ENCODE peak calls at places on chromosomes 3 and 15, in nine cellular contexts. H, X, Y, O, M, F, L, G and N are unnamed samples. For H3K4me1, the result is how much of the 10 kb centered on the place peaks cover.

GRCh38 chr3:170689218-170689874 is 103.5 kb upstream of the SLC7A14 start:
- DNase-seq in H (peak), M (peak), Y (peak), L (peak), G (no peak), O (no peak), X (peak), F (no peak), N (no peak)

GRCh38 chr3:48614044-48614443 is 4.6 kb upstream of the UQCRC1 start:
- DNase-seq in H (no peak), L (peak), Y (no peak), M (no peak), G (no peak), F (no peak), X (peak), O (no peak), N (no peak)

GRCh38 chr3:120908030-120908802 is at the start of gene STXBP5L:
- DNase-seq in L (peak), G (peak), F (peak), M (peak), O (peak), Y (peak), X (peak), H (peak), N (peak)

GRCh38 chr3:180590396-180590795 is 11.6 kb upstream of the TTC14 start:
- DNase-seq in O (no peak), L (no peak), M (no peak), Y (peak), X (no peak), G (no peak), H (no peak), F (no peak), N (no peak)

GRCh38 chr3:123419156-123419849 is 29.6 kb downstream of the ADCY5 start:
- DNase-seq in O (no peak), Y (no peak), G (no peak), H (no peak), X (no peak), M (no peak), F (peak), L (no peak), N (no peak)

GRCh38 chr3:64141476-64141875 is 83.8 kb downstream of the PRICKLE2 start:
- DNase-seq in L (no peak), F (no peak), X (peak), Y (no peak), G (no peak), M (no peak), H (no peak), O (no peak), N (no peak)

GRCh38 chr15:36325206-36325605 is 254.2 kb upstream of the CDIN1 start:
- DNase-seq in G (no peak), M (no peak), X (no peak), L (no peak), Y (no peak), O (no peak), H (no peak), F (no peak), N (no peak)

GRCh38 chr15:81091889-81092558 is 42.0 kb upstream of the CFAP161 start:
- DNase-seq in X (peak), H (peak), O (no peak), M (no peak), F (no peak), G (no peak), Y (no peak), L (peak), N (no peak)

GRCh38 chr3:4633078-4634004 is 140.2 kb downstream of the ITPR1 start:
- DNase-seq in Y (no peak), H (peak), L (peak), X (peak), G (no peak), O (no peak), F (no peak), M (no peak), N (no peak)

GRCh38 chr3:62586356-62586755 is 213.0 kb upstream of the FEZF2 start:
- DNase-seq in G (no peak), O (no peak), Y (no peak), H (no peak), X (peak), M (no peak), L (peak), F (no peak), N (no peak)

GRCh38 chr3:143166376-143166775 is 46.8 kb downstream of the CHST2 start:
- DNase-seq in G (no peak), L (no peak), H (no peak), X (no peak), O (no peak), F (no peak), M (no peak), Y (no peak), N (no peak)

GRCh38 chr15:99931703-99932603 is 198.7 kb upstream of the LYSMD4 start:
- DNase-seq in F (no peak), O (no peak), G (no peak), X (no peak), M (peak), Y (no peak), H (no peak), L (no peak), N (no peak)

GRCh38 chr15:34109775-34110663 is 8.1 kb downstream of the PGBD4 start:
- DNase-seq in G (no peak), L (peak), O (no peak), F (no peak), X (peak), M (no peak), H (peak), Y (no peak), N (no peak)

GRCh38 chr3:170425491-170426239 is 7.0 kb downstream of the CLDN11 start:
- DNase-seq in Y (no peak), H (no peak), X (no peak), F (no peak), O (no peak), L (no peak), G (no peak), M (no peak), N (no peak)

GRCh38 chr3:61030469-61031035 is 220.7 kb downstream of the FHIT start:
- DNase-seq in M (no peak), H (no peak), O (no peak), Y (no peak), X (no peak), F (no peak), L (no peak), G (no peak), N (no peak)

GRCh38 chr15:85339976-85340665 is 40.3 kb upstream of the AKAP13 start:
- DNase-seq in G (no peak), Y (no peak), O (no peak), F (no peak), M (no peak), H (no peak), X (peak), L (no peak), N (no peak)

GRCh38 chr3:25091938-25092337 is 336.1 kb upstream of the RARB start:
- DNase-seq in M (no peak), X (no peak), F (no peak), H (no peak), L (no peak), G (no peak), Y (no peak), O (no peak), N (no peak)

GRCh38 chr3:179701176-179701827 is 48.5 kb downstream of the USP13 start:
- DNase-seq in G (no peak), F (no peak), L (no peak), Y (no peak), H (no peak), M (no peak), X (no peak), O (no peak), N (no peak)

GRCh38 chr3:125202197-125202596 is 10.4 kb downstream of the SLC12A8 start:
- DNase-seq in H (peak), M (no peak), O (no peak), Y (no peak), L (peak), X (peak), G (no peak), F (no peak), N (no peak)
- TF ChIP-seq CTCF in H (no peak), M (no peak), O (no peak), Y (peak), L (peak), X (peak), G (no peak), F (no peak), N (no peak)

GRCh38 chr3:14426305-14426620 is 23.9 kb downstream of the SLC6A6 start:
- DNase-seq in L (no peak), O (no peak), F (no peak), G (no peak), Y (no peak), X (no peak), H (no peak), M (no peak), N (no peak)

GRCh38 chr3:14423963-14424362 is 21.6 kb downstream of the SLC6A6 start:
- DNase-seq in L (no peak), F (no peak), Y (no peak), H (no peak), X (peak), M (no peak), O (no peak), G (no peak), N (no peak)

GRCh38 chr3:14425574-14426304 is 23.3 kb downstream of the SLC6A6 start:
- DNase-seq in M (no peak), F (peak), L (no peak), G (no peak), O (no peak), H (no peak), X (no peak), Y (no peak), N (no peak)

GRCh38 chr3:14423197-14423743 is 20.9 kb downstream of the SLC6A6 start:
- DNase-seq in L (no peak), G (no peak), M (peak), O (no peak), H (peak), X (no peak), F (no peak), Y (no peak), N (no peak)

GRCh38 chr3:14424711-14425573 is 22.5 kb downstream of the SLC6A6 start:
- DNase-seq in X (peak), M (peak), Y (no peak), L (no peak), H (no peak), O (no peak), F (no peak), G (no peak), N (no peak)
- H3K4me1 ChIP-seq in X (under half), M (under half), Y (under half), L (under half), H (half or more), O (under half), F (under half), G (half or more), N (under half)

DNA sequence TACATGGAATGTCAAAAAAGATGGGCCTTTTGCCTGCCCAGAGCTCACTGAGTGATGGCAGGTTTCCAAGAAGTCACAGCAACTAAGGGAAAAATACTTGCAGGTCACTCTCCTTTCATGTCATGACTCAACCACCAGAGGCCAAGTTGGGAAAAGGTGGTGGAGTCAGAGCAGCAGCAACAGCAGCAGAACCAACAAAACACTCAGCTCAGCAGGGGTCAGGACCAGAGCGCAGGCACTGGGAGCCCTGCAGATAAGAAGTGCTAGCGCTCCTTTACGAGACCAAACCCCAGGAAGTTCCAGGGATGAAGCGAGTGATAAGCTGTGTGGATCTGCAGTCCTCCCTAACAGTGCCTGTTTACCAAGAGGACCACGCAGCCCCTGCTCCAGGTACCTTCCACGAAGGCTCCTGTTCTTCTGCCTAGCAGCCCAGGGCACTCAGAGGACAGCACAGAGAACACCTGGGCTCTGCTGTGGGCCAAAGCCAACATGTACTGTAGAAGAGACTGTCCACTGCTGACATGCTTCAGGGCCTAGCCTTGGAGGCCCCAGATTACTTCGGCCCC is 26.0 kb downstream of the POC1A start:
- DNase-seq in X (peak), F (no peak), Y (peak), O (no peak), M (no peak), H (peak), G (no peak), L (peak), N (peak)
- TF ChIP-seq CTCF in X (no peak), F (no peak), Y (no peak), O (no peak), M (no peak), H (no peak), G (no peak), L (no peak), N (no peak)

GRCh38 chr3:37453393-37454391 is 279.3 kb upstream of the LRRFIP2 start:
- DNase-seq in O (peak), G (peak), H (no peak), M (peak), Y (peak), F (peak), L (peak), X (no peak), N (peak)

GRCh38 chr3:37456270-37456708 is 281.9 kb upstream of the LRRFIP2 start:
- DNase-seq in X (no peak), L (peak), H (no peak), F (peak), M (peak), O (peak), G (peak), Y (peak), N (peak)

GRCh38 chr3:37458162-37458895 is 283.9 kb upstream of the LRRFIP2 start:
- DNase-seq in Y (peak), X (no peak), F (no peak), M (no peak), G (peak), O (no peak), L (peak), H (no peak), N (no peak)

GRCh38 chr3:37457392-37458065 is 283.1 kb upstream of the LRRFIP2 start:
- DNase-seq in F (no peak), X (no peak), L (peak), G (peak), H (no peak), O (peak), Y (no peak), M (no peak), N (no peak)

GRCh38 chr3:37456791-37457190 is 282.4 kb upstream of the LRRFIP2 start:
- DNase-seq in X (no peak), M (no peak), F (no peak), Y (no peak), O (no peak), L (no peak), H (no peak), G (no peak), N (no peak)
- H3K4me1 ChIP-seq in X (under half), M (under half), F (under half), Y (under half), O (half or more), L (under half), H (under half), G (half or more), N (under half)

DNA sequence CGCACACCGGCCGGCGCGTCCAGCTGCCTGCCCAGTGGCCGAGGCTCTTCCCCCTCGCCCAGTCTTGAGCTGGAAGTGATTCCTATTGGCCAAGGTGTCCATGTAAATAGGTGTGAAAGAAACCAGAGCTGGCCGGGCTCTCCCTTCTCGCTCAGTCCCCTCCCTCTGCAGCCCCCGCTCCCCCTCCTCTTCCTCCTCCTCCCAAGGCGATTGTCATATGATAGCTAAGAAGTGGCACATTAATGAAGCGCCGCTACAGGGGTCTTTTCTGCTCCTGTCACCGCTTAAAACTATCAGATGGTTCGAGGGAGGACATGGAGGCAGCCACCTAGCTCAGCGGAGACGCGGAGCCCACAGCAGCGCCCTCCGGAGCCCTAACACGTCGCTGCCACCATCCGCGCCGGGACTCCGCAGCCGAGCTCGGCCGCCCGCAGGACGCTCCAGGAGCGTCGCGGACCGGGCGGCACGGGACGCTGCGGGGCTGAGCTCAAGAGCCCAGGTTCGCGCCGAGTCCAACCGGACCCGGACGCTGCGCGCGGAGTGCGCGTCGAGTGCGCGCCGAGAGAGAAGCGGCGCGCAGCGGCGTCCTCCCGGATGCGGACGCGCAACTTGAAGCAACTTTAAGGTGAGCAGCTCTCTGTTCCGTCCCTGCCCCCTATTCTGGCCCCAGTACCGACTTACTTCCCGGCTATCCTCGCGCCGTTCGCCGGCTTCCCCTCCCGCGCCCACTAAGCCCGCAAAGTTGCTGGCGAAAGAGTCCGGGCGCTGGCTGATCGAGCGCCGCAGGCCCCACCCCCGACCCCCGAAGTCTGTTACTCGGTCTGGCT is at the start of gene FOXB1:
- DNase-seq in M (no peak), G (no peak), H (no peak), O (no peak), Y (no peak), F (no peak), L (no peak), X (no peak), N (no peak)
- TF ChIP-seq CTCF in M (no peak), G (no peak), H (no peak), O (no peak), Y (no peak), F (no peak), L (no peak), X (no peak), N (no peak)

DNA sequence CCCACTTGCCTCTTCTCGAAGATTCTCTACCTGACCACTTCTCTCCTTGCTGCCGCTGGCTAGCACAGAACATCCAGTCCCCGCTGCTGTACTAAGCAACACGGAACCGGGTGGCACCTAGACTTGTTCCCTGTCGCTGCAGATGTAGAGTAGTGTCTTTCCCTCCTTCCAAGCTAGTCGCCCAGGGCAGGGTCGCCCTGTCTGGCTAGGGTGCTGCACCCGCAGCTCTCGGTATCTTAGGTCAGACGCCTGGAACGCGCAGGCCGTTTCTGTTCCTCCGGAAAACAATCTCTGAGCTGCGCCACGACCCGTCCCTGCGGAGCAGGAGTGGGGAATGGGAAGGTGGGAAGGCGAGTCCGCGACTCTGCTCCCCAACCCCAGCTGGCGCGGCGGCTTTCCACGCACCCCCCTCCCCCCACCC is 758 bp upstream of the SNX33 start:
- DNase-seq in F (no peak), H (no peak), L (no peak), O (no peak), M (no peak), X (no peak), G (no peak), Y (peak), N (no peak)
- H3K4me1 ChIP-seq in F (under half), H (under half), L (under half), O (under half), M (under half), X (under half), G (half or more), Y (under half), N (under half)

GRCh38 chr15:50107591-50108408 is 11.2 kb downstream of the ATP8B4 start:
- DNase-seq in H (no peak), M (no peak), L (no peak), G (no peak), F (no peak), O (no peak), X (no peak), Y (no peak), N (no peak)
- TF ChIP-seq CTCF in H (no peak), M (no peak), L (no peak), G (no peak), F (no peak), O (no peak), X (no peak), Y (no peak), N (no peak)

DNA sequence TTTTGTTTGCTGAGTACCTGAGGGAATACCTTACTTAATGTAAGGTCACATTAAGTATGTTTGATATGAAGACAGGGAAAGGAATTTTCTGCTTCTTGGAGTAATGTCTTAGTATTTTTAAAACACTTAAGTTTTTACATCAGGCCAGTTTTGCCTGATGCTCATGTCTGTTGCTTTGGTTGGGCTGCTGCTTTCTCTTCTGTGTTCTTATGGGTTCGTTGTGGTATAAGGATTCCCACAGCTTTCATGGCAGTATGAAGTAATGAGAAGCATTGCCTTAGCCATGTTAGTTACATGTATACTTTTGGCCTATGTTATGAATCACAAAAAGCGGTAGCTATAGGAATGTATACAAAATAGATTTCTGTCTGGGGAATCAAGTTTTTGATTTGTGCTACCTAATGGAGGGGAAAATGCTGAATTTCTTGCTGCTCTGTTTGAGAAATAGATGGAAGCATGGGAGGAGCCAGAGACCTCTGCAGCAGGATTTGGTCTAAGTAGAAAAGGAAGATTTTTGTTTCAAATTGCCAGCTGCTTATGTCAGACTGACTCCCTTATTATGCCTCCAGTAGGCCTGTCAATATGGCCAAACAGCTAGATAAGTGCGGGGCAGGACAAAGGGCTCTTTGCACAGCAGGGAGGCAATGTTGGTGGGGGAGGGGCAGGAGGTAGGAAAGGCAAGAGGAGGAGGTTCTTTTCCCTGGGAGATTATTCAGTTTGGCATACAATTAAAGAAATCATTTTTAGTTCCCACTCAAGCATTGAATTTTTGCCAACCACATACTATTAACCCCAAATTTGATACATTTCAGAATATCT is 5.2 kb downstream of the SETD5 start:
- DNase-seq in O (no peak), X (peak), M (no peak), Y (peak), F (peak), L (peak), H (peak), G (no peak), N (peak)
- H3K4me1 ChIP-seq in O (half or more), X (under half), M (under half), Y (half or more), F (under half), L (half or more), H (half or more), G (half or more), N (half or more)

GRCh38 chr3:85821130-85821756 is 862.5 kb downstream of the CADM2 start:
- DNase-seq in L (peak), O (no peak), H (peak), Y (no peak), G (no peak), X (no peak), M (no peak), F (no peak), N (no peak)
- TF ChIP-seq CTCF in L (no peak), O (peak), H (peak), Y (peak), G (peak), X (peak), M (no peak), F (no peak), N (peak)